ENCODE peak calls at places on chromosomes 5 and 9, in eight cellular contexts. One of them, this sample, is unnamed. For H3K4me1, the result is how much of the 10 kb centered on the place peaks cover.

GRCh38 chr5:308672-309271 is 12.7 kb upstream of the AHRR start:
- DNase-seq in SJSA1: peak
- DNase-seq in CD8-positive, alpha-beta memory T cell: peak
- DNase-seq in ovary: peak
- DNase-seq in adipocyte: peak
- DNase-seq in psoas muscle: no peak
- DNase-seq in IMR-90: peak
- DNase-seq in right cardiac atrium: no peak
- DNase-seq in this sample: no peak

GRCh38 chr9:127904518-127904887 is 5.1 kb upstream of the ST6GALNAC6 start:
- DNase-seq in IMR-90: no peak
- DNase-seq in CD8-positive, alpha-beta memory T cell: peak
- DNase-seq in ovary: peak
- DNase-seq in psoas muscle: no peak
- DNase-seq in adipocyte: no peak
- DNase-seq in right cardiac atrium: peak
- DNase-seq in SJSA1: no peak
- DNase-seq in this sample: no peak

GRCh38 chr5:6222121-6222520 is 156.2 kb downstream of the MED10 start:
- DNase-seq in CD8-positive, alpha-beta memory T cell: no peak
- DNase-seq in right cardiac atrium: no peak
- DNase-seq in adipocyte: no peak
- DNase-seq in ovary: no peak
- DNase-seq in IMR-90: no peak
- DNase-seq in SJSA1: no peak
- DNase-seq in psoas muscle: no peak
- DNase-seq in this sample: no peak

GRCh38 chr9:129421371-129421770 is 199.5 kb downstream of the C9orf50 start:
- DNase-seq in right cardiac atrium: no peak
- DNase-seq in SJSA1: no peak
- DNase-seq in IMR-90: no peak
- DNase-seq in psoas muscle: no peak
- DNase-seq in adipocyte: no peak
- DNase-seq in ovary: no peak
- DNase-seq in CD8-positive, alpha-beta memory T cell: no peak
- DNase-seq in this sample: no peak

GRCh38 chr9:81669011-81669739 is 20.2 kb downstream of the TLE1 start:
- DNase-seq in IMR-90: peak
- DNase-seq in CD8-positive, alpha-beta memory T cell: no peak
- DNase-seq in psoas muscle: no peak
- DNase-seq in SJSA1: no peak
- DNase-seq in ovary: no peak
- DNase-seq in adipocyte: no peak
- DNase-seq in right cardiac atrium: no peak
- DNase-seq in this sample: no peak

GRCh38 chr5:141476132-141476909 is 555 bp downstream of the PCDHGC3 start:
- DNase-seq in right cardiac atrium: peak
- DNase-seq in CD8-positive, alpha-beta memory T cell: no peak
- DNase-seq in ovary: peak
- DNase-seq in psoas muscle: peak
- DNase-seq in IMR-90: peak
- DNase-seq in adipocyte: peak
- DNase-seq in SJSA1: peak
- DNase-seq in this sample: no peak

GRCh38 chr5:991472-992267 is 16.9 kb upstream of the NKD2 start:
- DNase-seq in right cardiac atrium: peak
- DNase-seq in adipocyte: no peak
- DNase-seq in psoas muscle: no peak
- DNase-seq in CD8-positive, alpha-beta memory T cell: no peak
- DNase-seq in ovary: peak
- DNase-seq in IMR-90: no peak
- DNase-seq in SJSA1: no peak
- DNase-seq in this sample: no peak

GRCh38 chr9:121700165-121700830 is 48.9 kb downstream of the DAB2IP start:
- DNase-seq in right cardiac atrium: peak
- DNase-seq in IMR-90: peak
- DNase-seq in ovary: peak
- DNase-seq in adipocyte: peak
- DNase-seq in CD8-positive, alpha-beta memory T cell: no peak
- DNase-seq in SJSA1: peak
- DNase-seq in psoas muscle: peak
- DNase-seq in this sample: peak

GRCh38 chr9:33233659-33234335 is 6.2 kb upstream of the SPINK4 start:
- DNase-seq in adipocyte: peak
- DNase-seq in CD8-positive, alpha-beta memory T cell: no peak
- DNase-seq in ovary: no peak
- DNase-seq in right cardiac atrium: no peak
- DNase-seq in SJSA1: peak
- DNase-seq in psoas muscle: no peak
- DNase-seq in IMR-90: peak
- DNase-seq in this sample: peak

GRCh38 chr5:33433303-33434255 is 7.2 kb upstream of the TARS1 start:
- DNase-seq in adipocyte: peak
- DNase-seq in SJSA1: no peak
- DNase-seq in CD8-positive, alpha-beta memory T cell: no peak
- DNase-seq in right cardiac atrium: no peak
- DNase-seq in IMR-90: peak
- DNase-seq in ovary: no peak
- DNase-seq in psoas muscle: no peak
- DNase-seq in this sample: no peak

GRCh38 chr5:119355244-119355635 is 579 bp upstream of the TNFAIP8 start:
- DNase-seq in CD8-positive, alpha-beta memory T cell: peak
- DNase-seq in IMR-90: no peak
- DNase-seq in psoas muscle: no peak
- DNase-seq in adipocyte: no peak
- DNase-seq in ovary: no peak
- DNase-seq in right cardiac atrium: peak
- DNase-seq in SJSA1: no peak
- DNase-seq in this sample: no peak

GRCh38 chr5:131217791-131218190 is 46.1 kb upstream of the CDC42SE2 start:
- DNase-seq in psoas muscle: no peak
- DNase-seq in SJSA1: no peak
- DNase-seq in CD8-positive, alpha-beta memory T cell: no peak
- DNase-seq in IMR-90: no peak
- DNase-seq in right cardiac atrium: no peak
- DNase-seq in ovary: no peak
- DNase-seq in adipocyte: no peak
- DNase-seq in this sample: no peak

GRCh38 chr5:33281507-33281906 is 159.3 kb upstream of the TARS1 start:
- DNase-seq in CD8-positive, alpha-beta memory T cell: no peak
- DNase-seq in IMR-90: peak
- DNase-seq in SJSA1: peak
- DNase-seq in psoas muscle: no peak
- DNase-seq in ovary: no peak
- DNase-seq in adipocyte: no peak
- DNase-seq in right cardiac atrium: no peak
- DNase-seq in this sample: no peak

GRCh38 chr5:82911902-82912301 is 165.3 kb downstream of the TMEM167A start:
- DNase-seq in psoas muscle: no peak
- DNase-seq in ovary: no peak
- DNase-seq in SJSA1: no peak
- DNase-seq in CD8-positive, alpha-beta memory T cell: no peak
- DNase-seq in right cardiac atrium: no peak
- DNase-seq in adipocyte: no peak
- DNase-seq in IMR-90: no peak
- DNase-seq in this sample: no peak

GRCh38 chr9:128020692-128021091 is 39.9 kb upstream of the EEIG1 start:
- DNase-seq in psoas muscle: no peak
- DNase-seq in IMR-90: no peak
- DNase-seq in ovary: no peak
- DNase-seq in SJSA1: no peak
- DNase-seq in adipocyte: no peak
- DNase-seq in CD8-positive, alpha-beta memory T cell: no peak
- DNase-seq in right cardiac atrium: no peak
- DNase-seq in this sample: no peak

GRCh38 chr5:136729901-136730355 is 364.6 kb upstream of the TRPC7 start:
- DNase-seq in SJSA1: peak
- DNase-seq in adipocyte: peak
- DNase-seq in psoas muscle: no peak
- DNase-seq in CD8-positive, alpha-beta memory T cell: no peak
- DNase-seq in ovary: no peak
- DNase-seq in right cardiac atrium: no peak
- DNase-seq in IMR-90: peak
- DNase-seq in this sample: no peak

GRCh38 chr5:56516034-56516433 is 282.9 kb upstream of the ANKRD55 start:
- DNase-seq in ovary: no peak
- DNase-seq in IMR-90: no peak
- DNase-seq in CD8-positive, alpha-beta memory T cell: no peak
- DNase-seq in SJSA1: no peak
- DNase-seq in psoas muscle: no peak
- DNase-seq in adipocyte: no peak
- DNase-seq in right cardiac atrium: no peak
- DNase-seq in this sample: no peak

GRCh38 chr5:56513141-56513540 is 280.0 kb upstream of the ANKRD55 start:
- DNase-seq in psoas muscle: no peak
- DNase-seq in CD8-positive, alpha-beta memory T cell: no peak
- DNase-seq in SJSA1: no peak
- DNase-seq in right cardiac atrium: no peak
- DNase-seq in IMR-90: no peak
- DNase-seq in adipocyte: no peak
- DNase-seq in ovary: no peak
- DNase-seq in this sample: no peak

GRCh38 chr5:56516441-56516840 is 283.3 kb upstream of the ANKRD55 start:
- DNase-seq in right cardiac atrium: no peak
- DNase-seq in psoas muscle: no peak
- DNase-seq in adipocyte: no peak
- DNase-seq in SJSA1: no peak
- DNase-seq in CD8-positive, alpha-beta memory T cell: no peak
- DNase-seq in ovary: no peak
- DNase-seq in IMR-90: no peak
- DNase-seq in this sample: no peak

GRCh38 chr5:56514246-56514645 is 281.1 kb upstream of the ANKRD55 start:
- DNase-seq in IMR-90: no peak
- DNase-seq in adipocyte: no peak
- DNase-seq in right cardiac atrium: no peak
- DNase-seq in psoas muscle: no peak
- DNase-seq in SJSA1: no peak
- DNase-seq in CD8-positive, alpha-beta memory T cell: no peak
- DNase-seq in ovary: no peak
- DNase-seq in this sample: no peak

GRCh38 chr5:56515011-56515410 is 281.9 kb upstream of the ANKRD55 start:
- DNase-seq in right cardiac atrium: no peak
- DNase-seq in SJSA1: no peak
- DNase-seq in IMR-90: no peak
- DNase-seq in psoas muscle: no peak
- DNase-seq in CD8-positive, alpha-beta memory T cell: no peak
- DNase-seq in ovary: no peak
- DNase-seq in adipocyte: no peak
- DNase-seq in this sample: no peak
- H3K4me3 ChIP-seq in right cardiac atrium: no peak
- H3K4me3 ChIP-seq in SJSA1: no peak
- H3K4me3 ChIP-seq in IMR-90: no peak
- H3K4me3 ChIP-seq in psoas muscle: no peak
- H3K4me3 ChIP-seq in CD8-positive, alpha-beta memory T cell: no peak
- H3K4me3 ChIP-seq in ovary: no peak
- H3K4me3 ChIP-seq in adipocyte: no peak
- H3K4me3 ChIP-seq in this sample: no peak

DNA sequence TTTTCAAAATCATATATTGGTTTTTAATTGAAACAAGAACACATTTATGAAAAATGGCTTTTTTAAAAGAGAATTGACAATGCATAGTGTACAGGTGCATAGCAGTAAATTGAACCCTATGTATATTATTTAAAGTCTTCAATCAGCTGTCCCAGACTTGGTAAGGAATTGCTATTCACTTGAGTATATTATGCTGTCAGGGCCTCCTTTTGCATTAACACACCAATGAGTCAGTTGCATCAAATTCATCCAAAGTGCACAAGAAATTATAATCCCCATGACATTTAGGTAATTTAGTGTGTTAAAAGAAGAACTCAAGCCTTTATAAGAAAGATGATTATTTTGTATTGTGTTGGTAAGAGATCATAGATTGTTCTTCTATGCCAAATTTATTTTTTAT is 748.8 kb upstream of the RIOK2 start:
- DNase-seq in right cardiac atrium: no peak
- DNase-seq in IMR-90: no peak
- DNase-seq in CD8-positive, alpha-beta memory T cell: no peak
- DNase-seq in ovary: no peak
- DNase-seq in adipocyte: no peak
- DNase-seq in SJSA1: no peak
- DNase-seq in psoas muscle: no peak
- DNase-seq in this sample: no peak
- H3K4me1 ChIP-seq in right cardiac atrium: under half
- H3K4me1 ChIP-seq in IMR-90: under half
- H3K4me1 ChIP-seq in CD8-positive, alpha-beta memory T cell: under half
- H3K4me1 ChIP-seq in ovary: under half
- H3K4me1 ChIP-seq in adipocyte: under half
- H3K4me1 ChIP-seq in SJSA1: under half
- H3K4me1 ChIP-seq in psoas muscle: under half
- H3K4me1 ChIP-seq in this sample: under half

DNA sequence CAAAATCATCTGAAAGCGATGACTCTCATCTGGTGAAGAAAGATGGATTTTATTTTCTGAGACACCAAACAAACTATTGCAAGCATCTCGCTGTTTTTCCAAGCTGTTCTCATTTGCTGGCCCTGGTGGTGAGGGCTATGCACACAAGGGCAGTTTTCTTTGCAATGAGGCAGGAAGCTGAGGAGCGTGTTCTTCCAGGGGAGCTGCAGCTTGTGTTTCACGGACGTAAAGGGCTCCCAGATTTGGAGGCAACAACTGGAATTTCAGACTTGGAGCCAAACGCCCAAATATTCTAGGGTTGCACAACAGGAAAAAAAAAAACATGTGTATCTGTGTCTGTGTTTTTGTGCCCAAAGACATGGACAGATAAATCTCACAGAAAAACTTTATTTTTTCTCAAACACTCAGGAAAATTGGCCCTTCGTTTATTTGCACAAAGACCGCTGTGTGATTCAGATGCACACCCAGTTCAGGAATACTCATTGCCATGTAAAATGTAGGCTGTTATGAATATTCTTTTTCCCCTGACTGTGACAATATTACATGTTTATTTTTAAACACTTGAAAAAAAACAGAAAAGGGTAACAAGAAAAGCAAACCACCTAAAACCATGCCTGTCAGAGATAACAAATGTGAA is 151.3 kb downstream of the GAS1 start:
- DNase-seq in right cardiac atrium: peak
- DNase-seq in ovary: peak
- DNase-seq in psoas muscle: peak
- DNase-seq in adipocyte: peak
- DNase-seq in CD8-positive, alpha-beta memory T cell: no peak
- DNase-seq in SJSA1: no peak
- DNase-seq in IMR-90: peak
- DNase-seq in this sample: no peak
- H3K4me3 ChIP-seq in right cardiac atrium: no peak
- H3K4me3 ChIP-seq in ovary: no peak
- H3K4me3 ChIP-seq in psoas muscle: peak
- H3K4me3 ChIP-seq in adipocyte: peak
- H3K4me3 ChIP-seq in CD8-positive, alpha-beta memory T cell: no peak
- H3K4me3 ChIP-seq in SJSA1: no peak
- H3K4me3 ChIP-seq in IMR-90: no peak
- H3K4me3 ChIP-seq in this sample: peak

DNA sequence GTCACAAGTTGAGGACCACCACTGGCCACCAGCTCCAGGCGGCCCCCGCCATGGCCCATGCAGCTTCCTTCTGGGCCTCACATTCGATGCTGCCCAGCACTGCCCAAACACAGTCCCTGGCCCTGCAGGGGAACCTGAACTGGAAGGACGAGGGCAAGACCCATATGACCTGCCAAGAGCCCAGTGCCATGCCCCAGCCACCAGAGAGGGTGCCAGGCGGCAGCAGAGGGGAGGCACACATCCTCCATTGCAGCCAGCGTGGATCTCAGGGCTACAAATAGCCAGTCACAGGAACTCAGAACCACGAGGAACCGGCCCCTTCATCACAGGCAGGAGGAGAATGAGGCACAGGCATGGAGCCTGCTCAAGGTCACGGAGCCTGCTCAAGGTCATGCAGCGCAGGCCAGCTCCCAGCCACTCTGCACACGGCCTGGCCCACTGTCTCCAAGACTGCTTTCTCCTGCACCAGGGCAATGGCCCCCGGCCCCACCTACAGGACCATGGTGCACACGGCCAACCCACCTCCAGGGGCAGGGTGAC is 69.6 kb downstream of the SEMA4D start:
- DNase-seq in adipocyte: no peak
- DNase-seq in psoas muscle: no peak
- DNase-seq in ovary: no peak
- DNase-seq in IMR-90: no peak
- DNase-seq in CD8-positive, alpha-beta memory T cell: no peak
- DNase-seq in right cardiac atrium: no peak
- DNase-seq in SJSA1: no peak
- DNase-seq in this sample: no peak
- H3K4me1 ChIP-seq in adipocyte: under half
- H3K4me1 ChIP-seq in psoas muscle: half or more
- H3K4me1 ChIP-seq in ovary: under half
- H3K4me1 ChIP-seq in IMR-90: under half
- H3K4me1 ChIP-seq in CD8-positive, alpha-beta memory T cell: half or more
- H3K4me1 ChIP-seq in right cardiac atrium: under half
- H3K4me1 ChIP-seq in SJSA1: under half
- H3K4me1 ChIP-seq in this sample: under half

This sample was measured in breast epithelium.